ENCODE peak calls at places on chromosomes 13 and 19, in four cellular contexts. One of them, this sample, is unnamed.

GRCh38 chr13:46321494-46322225 is 65.4 kb downstream of the RUBCNL start:
- DNase-seq in suprapubic skin: no peak
- DNase-seq in uterus: no peak
- DNase-seq in K562: peak
- DNase-seq in this sample: peak

GRCh38 chr19:20607943-20608342 is 42.4 kb upstream of the ZNF737 start:
- DNase-seq in suprapubic skin: no peak
- DNase-seq in uterus: no peak
- DNase-seq in K562: no peak
- DNase-seq in this sample: no peak

GRCh38 chr19:54297759-54298305 is 15.1 kb downstream of the LILRA5 start:
- DNase-seq in suprapubic skin: peak
- DNase-seq in uterus: no peak
- DNase-seq in K562: peak
- DNase-seq in this sample: no peak

GRCh38 chr19:18093439-18094161 is 4.0 kb upstream of the MAST3 start:
- DNase-seq in suprapubic skin: no peak
- DNase-seq in uterus: no peak
- DNase-seq in K562: peak
- DNase-seq in this sample: no peak

GRCh38 chr13:95509521-95510315 is 42.8 kb upstream of the CLDN10 start:
- DNase-seq in suprapubic skin: no peak
- DNase-seq in uterus: no peak
- DNase-seq in K562: no peak
- DNase-seq in this sample: no peak

GRCh38 chr19:18197941-18198340 is 4.9 kb downstream of the MPV17L2 start:
- DNase-seq in suprapubic skin: no peak
- DNase-seq in uterus: no peak
- DNase-seq in K562: no peak
- DNase-seq in this sample: no peak

GRCh38 chr13:102452831-102453230 is 51.0 kb upstream of the FGF14 start:
- DNase-seq in suprapubic skin: no peak
- DNase-seq in uterus: no peak
- DNase-seq in K562: no peak
- DNase-seq in this sample: no peak

GRCh38 chr19:40798997-40799557 is at the start of gene EGLN2:
- DNase-seq in suprapubic skin: no peak
- DNase-seq in uterus: no peak
- DNase-seq in K562: peak
- DNase-seq in this sample: no peak

GRCh38 chr19:54521860-54522513 is 19.4 kb downstream of the LAIR2 start:
- DNase-seq in suprapubic skin: no peak
- DNase-seq in uterus: no peak
- DNase-seq in K562: no peak
- DNase-seq in this sample: no peak

GRCh38 chr13:28753208-28753892 is 34.6 kb upstream of the SLC46A3 start:
- DNase-seq in suprapubic skin: no peak
- DNase-seq in uterus: no peak
- DNase-seq in K562: no peak
- DNase-seq in this sample: peak

GRCh38 chr19:52219611-52220010 is 29.8 kb downstream of the PPP2R1A start:
- DNase-seq in suprapubic skin: peak
- DNase-seq in uterus: no peak
- DNase-seq in K562: no peak
- DNase-seq in this sample: no peak

GRCh38 chr19:42335374-42335936 is 10.0 kb downstream of the MEGF8 start:
- DNase-seq in suprapubic skin: no peak
- DNase-seq in uterus: no peak
- DNase-seq in K562: no peak
- DNase-seq in this sample: no peak

GRCh38 chr19:42333975-42334696 is 8.7 kb downstream of the MEGF8 start:
- DNase-seq in suprapubic skin: no peak
- DNase-seq in uterus: no peak
- DNase-seq in K562: no peak
- DNase-seq in this sample: no peak

GRCh38 chr19:42332059-42332458 is 6.6 kb downstream of the MEGF8 start:
- DNase-seq in suprapubic skin: no peak
- DNase-seq in uterus: no peak
- DNase-seq in K562: no peak
- DNase-seq in this sample: no peak

GRCh38 chr19:42334697-42335373 is 9.4 kb downstream of the MEGF8 start:
- DNase-seq in suprapubic skin: no peak
- DNase-seq in uterus: no peak
- DNase-seq in K562: no peak
- DNase-seq in this sample: no peak

DNA sequence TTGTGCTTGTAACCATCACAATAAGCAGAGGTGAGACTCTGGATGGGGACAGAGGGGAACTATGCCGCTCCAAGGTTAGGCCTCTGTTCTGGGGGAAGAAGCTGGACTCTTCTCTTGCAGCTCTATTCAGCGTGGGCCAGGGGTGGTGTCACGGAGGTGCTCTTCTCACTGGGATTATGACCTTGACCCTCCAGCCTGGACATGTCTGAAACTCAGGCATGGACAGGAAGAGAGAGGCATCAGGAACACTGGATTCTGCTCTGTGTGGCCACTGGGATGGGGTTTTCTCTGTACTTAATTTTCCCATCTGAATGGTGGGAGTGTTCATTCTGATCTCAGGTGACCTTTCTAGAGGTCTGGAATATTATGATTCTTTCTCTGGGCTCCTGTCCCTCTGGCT is 7.6 kb downstream of the MEGF8 start:
- DNase-seq in suprapubic skin: no peak
- DNase-seq in uterus: no peak
- DNase-seq in K562: no peak
- DNase-seq in this sample: no peak
- TF ChIP-seq POLR2A in suprapubic skin: no peak
- TF ChIP-seq POLR2A in uterus: no peak
- TF ChIP-seq POLR2A in K562: no peak
- TF ChIP-seq POLR2A in this sample: no peak

GRCh38 chr19:47348819-47349795 is at the start of gene DHX34:
- DNase-seq in suprapubic skin: peak
- DNase-seq in uterus: peak
- DNase-seq in K562: peak
- DNase-seq in this sample: peak
- TF ChIP-seq POLR2A in suprapubic skin: no peak
- TF ChIP-seq POLR2A in uterus: peak
- TF ChIP-seq POLR2A in K562: peak
- TF ChIP-seq POLR2A in this sample: peak

GRCh38 chr19:1007399-1007745 is 7.2 kb downstream of the GRIN3B start:
- DNase-seq in suprapubic skin: no peak
- DNase-seq in uterus: no peak
- DNase-seq in K562: no peak
- DNase-seq in this sample: no peak
- TF ChIP-seq POLR2A in suprapubic skin: no peak
- TF ChIP-seq POLR2A in uterus: no peak
- TF ChIP-seq POLR2A in K562: no peak
- TF ChIP-seq POLR2A in this sample: no peak

GRCh38 chr13:20128459-20128927 is 32.4 kb downstream of the GJA3 start:
- DNase-seq in suprapubic skin: peak
- DNase-seq in uterus: no peak
- DNase-seq in K562: no peak
- DNase-seq in this sample: peak

GRCh38 chr13:20129076-20129475 is 31.8 kb downstream of the GJA3 start:
- DNase-seq in suprapubic skin: peak
- DNase-seq in uterus: no peak
- DNase-seq in K562: no peak
- DNase-seq in this sample: no peak

GRCh38 chr13:20126460-20127262 is 34.2 kb downstream of the GJA3 start:
- DNase-seq in suprapubic skin: peak
- DNase-seq in uterus: no peak
- DNase-seq in K562: no peak
- DNase-seq in this sample: no peak

GRCh38 chr13:20127263-20127562 is 33.6 kb downstream of the GJA3 start:
- DNase-seq in suprapubic skin: no peak
- DNase-seq in uterus: no peak
- DNase-seq in K562: no peak
- DNase-seq in this sample: no peak

DNA sequence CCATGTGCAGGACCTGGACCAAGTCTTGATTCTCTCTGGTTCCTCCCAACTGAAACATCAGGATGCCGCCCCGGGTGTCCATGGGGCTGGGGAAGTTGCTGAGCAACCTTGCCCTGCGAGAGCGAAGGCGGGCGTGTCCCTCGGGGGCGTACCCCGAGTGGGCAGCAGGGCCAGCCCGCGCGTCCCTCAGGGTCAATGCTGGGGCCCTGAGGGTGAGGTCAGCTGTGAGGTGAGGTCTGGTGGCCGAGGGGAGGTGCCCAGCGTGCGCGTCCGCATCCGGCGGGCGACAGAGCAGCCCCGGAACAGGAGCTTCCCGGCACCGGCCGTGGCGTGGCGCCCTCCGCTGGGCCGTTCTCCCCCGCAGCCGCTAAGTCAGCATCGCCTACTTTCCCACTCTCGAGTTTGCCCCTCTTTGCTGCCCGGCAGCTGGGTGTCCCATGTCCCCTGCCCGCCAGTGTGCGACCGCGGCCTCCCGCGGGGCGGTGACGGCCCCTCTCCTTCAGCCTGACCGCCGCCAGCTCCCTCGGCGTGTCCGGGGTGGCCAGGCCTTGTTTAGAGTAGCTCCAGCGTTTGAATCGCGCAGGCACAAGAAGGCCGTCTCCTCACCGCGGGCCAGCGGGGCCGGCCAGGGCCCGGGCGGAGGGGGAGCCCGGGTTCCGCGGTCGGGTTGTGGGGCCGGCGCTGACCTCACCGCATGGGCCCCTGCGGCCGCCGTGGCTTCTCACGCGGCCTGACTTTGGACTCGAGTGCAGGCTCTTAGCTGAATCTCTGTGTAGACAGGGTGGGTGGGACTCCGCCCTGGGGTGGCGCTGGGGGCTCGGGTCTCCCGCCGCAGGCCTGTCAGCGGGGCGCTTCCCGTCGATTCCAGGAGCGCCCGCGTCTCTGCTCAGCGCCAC is 33.0 kb downstream of the GJA3 start:
- DNase-seq in suprapubic skin: peak
- DNase-seq in uterus: peak
- DNase-seq in K562: no peak
- DNase-seq in this sample: peak
- TF ChIP-seq POLR2A in suprapubic skin: no peak
- TF ChIP-seq POLR2A in uterus: no peak
- TF ChIP-seq POLR2A in K562: no peak
- TF ChIP-seq POLR2A in this sample: peak

DNA sequence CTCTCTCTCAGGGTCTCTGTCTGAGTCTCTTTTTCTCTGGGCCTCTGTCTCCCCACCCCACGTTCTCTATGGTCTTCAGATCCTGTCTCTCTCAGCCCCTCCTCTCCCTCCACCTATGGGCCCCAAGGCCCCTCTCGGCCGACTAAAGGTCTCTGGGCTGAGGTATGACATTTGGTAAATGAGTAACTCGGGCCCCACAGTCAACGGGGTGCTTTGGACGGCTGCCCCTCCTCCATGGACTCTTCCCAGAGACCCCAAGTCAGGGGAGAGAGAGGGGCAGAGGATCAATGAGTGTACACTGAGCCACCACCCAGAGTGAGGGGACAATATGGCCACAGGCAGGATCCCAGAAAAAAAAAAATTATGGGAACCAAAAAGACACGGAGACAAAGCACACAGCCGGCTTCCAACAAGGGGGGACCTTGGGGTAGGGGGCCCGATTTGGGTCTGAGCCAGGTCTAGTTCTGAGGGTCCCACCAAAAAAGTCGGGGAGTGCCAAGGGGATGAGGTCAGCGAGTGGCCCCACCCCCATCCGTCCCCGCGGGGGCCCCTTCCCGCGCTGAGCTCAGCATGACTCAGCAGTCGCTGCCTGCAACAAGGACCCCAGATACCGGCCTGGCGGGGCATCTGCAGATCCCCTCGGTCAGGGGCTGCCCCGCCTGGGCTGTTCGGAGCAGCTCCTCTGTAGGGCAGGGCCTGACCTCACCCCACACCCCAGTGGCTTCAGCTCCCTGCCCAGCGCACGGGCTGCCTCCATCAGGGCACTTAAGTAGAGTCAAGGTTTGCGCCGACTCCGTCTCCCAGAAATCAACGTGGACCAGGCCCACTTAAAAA is 1.5 kb upstream of the FTL start:
- DNase-seq in suprapubic skin: no peak
- DNase-seq in uterus: peak
- DNase-seq in K562: peak
- DNase-seq in this sample: peak
- TF ChIP-seq POLR2A in suprapubic skin: no peak
- TF ChIP-seq POLR2A in uterus: peak
- TF ChIP-seq POLR2A in K562: peak
- TF ChIP-seq POLR2A in this sample: peak

GRCh38 chr19:50511069-50511822 is at the start of gene JOSD2:
- DNase-seq in suprapubic skin: peak
- DNase-seq in uterus: peak
- DNase-seq in K562: peak
- DNase-seq in this sample: peak
- TF ChIP-seq POLR2A in suprapubic skin: no peak
- TF ChIP-seq POLR2A in uterus: peak
- TF ChIP-seq POLR2A in K562: peak
- TF ChIP-seq POLR2A in this sample: peak

GRCh38 chr19:5718579-5719273 is 1.2 kb downstream of the LONP1 start:
- DNase-seq in suprapubic skin: no peak
- DNase-seq in uterus: no peak
- DNase-seq in K562: peak
- DNase-seq in this sample: no peak
- TF ChIP-seq POLR2A in suprapubic skin: no peak
- TF ChIP-seq POLR2A in uterus: no peak
- TF ChIP-seq POLR2A in K562: peak
- TF ChIP-seq POLR2A in this sample: peak

GRCh38 chr13:26253787-26254582 is at the start of gene CDK8:
- DNase-seq in suprapubic skin: peak
- DNase-seq in uterus: peak
- DNase-seq in K562: peak
- DNase-seq in this sample: peak
- TF ChIP-seq POLR2A in suprapubic skin: no peak
- TF ChIP-seq POLR2A in uterus: peak
- TF ChIP-seq POLR2A in K562: peak
- TF ChIP-seq POLR2A in this sample: peak

This sample was measured in right lobe of liver.